ENCODE peak calls at places on chromosomes 2 and 18, in five cellular contexts. R is A172; X is psoas muscle; I is activated gamma-delta T cell treated with anti-CD3 and anti-CD28 coated beads, Interleukin-2, amount 50 U/mL, for 16 hours; M is central memory CD8-positive, alpha-beta T cell. C is an unnamed sample.

GRCh38 chr2:61253136-61253535 is 91.1 kb downstream of the C2orf74 start:
- DNase-seq in R (no peak), X (no peak), I (no peak), M (no peak), C (no peak)

GRCh38 chr2:217305882-217306281 is 446.0 kb upstream of the TNP1 start:
- DNase-seq in R (no peak), X (no peak), I (no peak), M (no peak), C (no peak)

GRCh38 chr18:79732721-79733025 is 53.1 kb downstream of the CTDP1 start:
- DNase-seq in R (no peak), X (no peak), I (no peak), M (no peak), C (no peak)

GRCh38 chr2:74378007-74378406 is 2.1 kb downstream of the DCTN1 start:
- DNase-seq in R (no peak), X (no peak), I (no peak), M (no peak), C (no peak)

GRCh38 chr2:128449226-128450061 is 130.8 kb upstream of the HS6ST1 start:
- DNase-seq in R (no peak), X (no peak), I (no peak), M (no peak), C (no peak)

GRCh38 chr18:75521808-75522207 is 94.3 kb upstream of the SMIM21 start:
- DNase-seq in R (no peak), X (peak), I (no peak), M (no peak), C (no peak)

GRCh38 chr2:73089270-73090030 is 17.9 kb upstream of the SFXN5 start:
- DNase-seq in R (peak), X (no peak), I (no peak), M (no peak), C (no peak)

GRCh38 chr2:113124984-113125855 is 2.2 kb upstream of the IL1RN start:
- DNase-seq in R (peak), X (no peak), I (no peak), M (no peak), C (no peak)

GRCh38 chr18:72375628-72376027 is 168.5 kb downstream of the CBLN2 start:
- DNase-seq in R (peak), X (no peak), I (no peak), M (no peak), C (no peak)

GRCh38 chr2:47080888-47081301 is 74.2 kb downstream of the STPG4 start:
- DNase-seq in R (no peak), X (no peak), I (no peak), M (no peak), C (no peak)

GRCh38 chr18:8091042-8091441 is 518.2 kb upstream of the RAB12 start:
- DNase-seq in R (no peak), X (no peak), I (no peak), M (no peak), C (no peak)

GRCh38 chr18:5294618-5295230 is 802 bp downstream of the ZBTB14 start:
- DNase-seq in R (peak), X (peak), I (peak), M (peak), C (peak)

GRCh38 chr2:467543-467891 is 179.6 kb upstream of the ALKAL2 start:
- DNase-seq in R (no peak), X (no peak), I (no peak), M (no peak), C (no peak)

GRCh38 chr18:3903341-3903740 is 453.4 kb downstream of the TGIF1 start:
- DNase-seq in R (peak), X (no peak), I (no peak), M (no peak), C (no peak)

GRCh38 chr2:138827426-138828054 is 47.4 kb upstream of the NXPH2 start:
- DNase-seq in R (peak), X (no peak), I (no peak), M (no peak), C (no peak)

GRCh38 chr2:20241973-20242726 is 17.2 kb upstream of the SDC1 start:
- DNase-seq in R (no peak), X (no peak), I (no peak), M (no peak), C (no peak)

GRCh38 chr2:150081775-150082517 is 405.5 kb downstream of the RND3 start:
- DNase-seq in R (no peak), X (no peak), I (no peak), M (no peak), C (no peak)

GRCh38 chr2:182866461-182867369 is at the start of gene FRZB:
- DNase-seq in R (no peak), X (peak), I (no peak), M (no peak), C (peak)

GRCh38 chr2:166972002-166972401 is 83.7 kb downstream of the XIRP2 start:
- DNase-seq in R (no peak), X (no peak), I (no peak), M (no peak), C (no peak)

GRCh38 chr2:197454923-197455322 is 1.6 kb downstream of the COQ10B start:
- DNase-seq in R (no peak), X (no peak), I (no peak), M (no peak), C (no peak)

GRCh38 chr2:88054300-88055048 is 1.1 kb downstream of the KRCC1 start:
- DNase-seq in R (no peak), X (no peak), I (no peak), M (no peak), C (no peak)

GRCh38 chr2:200042944-200043343 is 87.6 kb downstream of the MAIP1 start:
- DNase-seq in R (peak), X (no peak), I (no peak), M (no peak), C (no peak)

GRCh38 chr2:33785201-33786106 is 186.4 kb upstream of the FAM98A start:
- DNase-seq in R (no peak), X (no peak), I (no peak), M (no peak), C (no peak)

GRCh38 chr2:119837759-119838158 is 78.0 kb downstream of the PTPN4 start:
- DNase-seq in R (no peak), X (peak), I (no peak), M (no peak), C (no peak)

GRCh38 chr2:69222984-69223658 is 163.9 kb downstream of the GFPT1 start:
- DNase-seq in R (peak), X (no peak), I (no peak), M (no peak), C (no peak)

GRCh38 chr2:205776139-205776538 is 93.8 kb downstream of the NRP2 start:
- DNase-seq in R (no peak), X (peak), I (no peak), M (no peak), C (peak)

GRCh38 chr2:121273116-121273515 is 11.9 kb downstream of the TFCP2L1 start:
- DNase-seq in R (no peak), X (no peak), I (no peak), M (no peak), C (no peak)

C was measured in gastrocnemius medialis.